ENCODE peak calls at places on chromosomes 2 and 18, in five cellular contexts. Q, Z, G, A and F are unnamed samples.

GRCh38 chr2:42881732-42882131 is 89.3 kb upstream of the HAAO start:
- DNase-seq in Q (no peak), Z (no peak), G (no peak), A (no peak), F (no peak)

GRCh38 chr2:29165362-29166236 is 50.4 kb downstream of the CLIP4 start:
- DNase-seq in Q (no peak), Z (no peak), G (no peak), A (no peak), F (no peak)

GRCh38 chr2:195575879-195576391 is 81.1 kb upstream of the SLC39A10 start:
- DNase-seq in Q (no peak), Z (no peak), G (no peak), A (no peak), F (no peak)

GRCh38 chr18:59950215-59950944 is 50.6 kb downstream of the PMAIP1 start:
- DNase-seq in Q (no peak), Z (no peak), G (no peak), A (no peak), F (no peak)

GRCh38 chr2:75450068-75450467 is 110.7 kb downstream of the EVA1A start:
- DNase-seq in Q (no peak), Z (no peak), G (no peak), A (no peak), F (no peak)

GRCh38 chr2:216701544-216701943 is 6.2 kb upstream of the IGFBP5 start:
- DNase-seq in Q (no peak), Z (no peak), G (no peak), A (no peak), F (no peak)

GRCh38 chr18:79571221-79572092 is 108.1 kb upstream of the CTDP1 start:
- DNase-seq in Q (peak; percentile 61), Z (peak; percentile 41), G (no peak), A (no peak), F (peak; percentile 6)

GRCh38 chr2:207051345-207051959 is 112.1 kb downstream of the CPO start:
- DNase-seq in Q (no peak), Z (no peak), G (no peak), A (no peak), F (no peak)

GRCh38 chr2:168521342-168521741 is 65.3 kb downstream of the CERS6 start:
- DNase-seq in Q (no peak), Z (no peak), G (no peak), A (no peak), F (no peak)

GRCh38 chr18:31232779-31233424 is 70.2 kb upstream of the DSC1 start:
- DNase-seq in Q (no peak), Z (no peak), G (no peak), A (no peak), F (no peak)

GRCh38 chr2:159872353-159872752 is 74.3 kb upstream of the CD302 start:
- DNase-seq in Q (no peak), Z (no peak), G (no peak), A (no peak), F (no peak)

GRCh38 chr18:41965856-41966255 is 10.8 kb downstream of the PIK3C3 start:
- DNase-seq in Q (no peak), Z (no peak), G (no peak), A (no peak), F (no peak)

GRCh38 chr2:180907731-180908130 is 72.7 kb upstream of the UBE2E3 start:
- DNase-seq in Q (no peak), Z (no peak), G (no peak), A (no peak), F (no peak)

GRCh38 chr2:220837226-220837625 is 734.9 kb downstream of the EPHA4 start:
- DNase-seq in Q (no peak), Z (no peak), G (no peak), A (no peak), F (no peak)

GRCh38 chr2:114762986-114763385 is 320.5 kb downstream of the DPP10 start:
- DNase-seq in Q (no peak), Z (no peak), G (no peak), A (no peak), F (no peak)

GRCh38 chr2:154193246-154193645 is 321.5 kb downstream of the GALNT13 start:
- DNase-seq in Q (no peak), Z (no peak), G (no peak), A (no peak), F (no peak)

GRCh38 chr2:233142355-233142897 is 82.3 kb downstream of the INPP5D start:
- DNase-seq in Q (no peak), Z (no peak), G (no peak), A (no peak), F (peak; percentile 30)

GRCh38 chr2:134718095-134718955 is 475 bp downstream of the TMEM163 start:
- DNase-seq in Q (peak; percentile 86), Z (no peak), G (no peak), A (no peak), F (peak; percentile 48)

GRCh38 chr2:64650722-64651338 is 2.9 kb downstream of the SERTAD2 start:
- DNase-seq in Q (no peak), Z (no peak), G (no peak), A (no peak), F (no peak)

GRCh38 chr2:169221745-169222369 is 140.5 kb downstream of the LRP2 start:
- DNase-seq in Q (no peak), Z (no peak), G (no peak), A (no peak), F (no peak)

GRCh38 chr2:235468978-235469694 is 24.7 kb upstream of the AGAP1 start:
- DNase-seq in Q (no peak), Z (peak; percentile 70), G (peak; percentile 46), A (no peak), F (no peak)

GRCh38 chr2:58553937-58554336 is 312.8 kb upstream of the FANCL start:
- DNase-seq in Q (no peak), Z (no peak), G (peak; percentile 35), A (no peak), F (no peak)

GRCh38 chr18:712401-713134 is at the start of gene ENOSF1:
- DNase-seq in Q (peak; percentile 98), Z (peak; percentile 88), G (peak; percentile 63), A (peak; percentile 54), F (peak; percentile 62)

GRCh38 chr2:162103443-162104009 is 29.5 kb upstream of the DPP4 start:
- DNase-seq in Q (no peak), Z (no peak), G (no peak), A (no peak), F (no peak)

GRCh38 chr2:64934530-64934929 is 54.7 kb upstream of the SLC1A4 start:
- DNase-seq in Q (no peak), Z (no peak), G (no peak), A (no peak), F (no peak)

GRCh38 chr18:56257215-56257614 is 381.2 kb downstream of the TXNL1 start:
- DNase-seq in Q (no peak), Z (no peak), G (no peak), A (no peak), F (no peak)

GRCh38 chr2:14424478-14425390 is 207.8 kb upstream of the LRATD1 start:
- DNase-seq in Q (no peak), Z (no peak), G (no peak), A (no peak), F (no peak)

GRCh38 chr2:86790828-86791561 is at the start of gene CD8A:
- DNase-seq in Q (peak; percentile 76), Z (no peak), G (no peak), A (no peak), F (peak; percentile 19)

GRCh38 chr2:31235504-31235902 is 1.6 kb downstream of the EHD3 start:
- DNase-seq in Q (no peak), Z (no peak), G (peak; percentile 31), A (no peak), F (no peak)

GRCh38 chr2:85326946-85327756 is 638 bp downstream of the TGOLN2 start:
- DNase-seq in Q (no peak), Z (peak; percentile 73), G (peak; percentile 42), A (no peak), F (peak; percentile 47)

GRCh38 chr2:74454654-74455511 is at the start of gene INO80B:
- DNase-seq in Q (no peak), Z (peak; percentile 97), G (peak; percentile 97), A (peak; percentile 85), F (peak; percentile 94)

GRCh38 chr2:146701183-146701582 is 1143.6 kb upstream of the ACVR2A start:
- DNase-seq in Q (no peak), Z (no peak), G (no peak), A (no peak), F (no peak)
- TF ChIP-seq CTCF in Q (no peak), Z (no peak), G (no peak), A (no peak), F (no peak)

GRCh38 chr18:5106730-5107129 is 90.3 kb downstream of the AKAIN1 start:
- DNase-seq in Q (no peak), Z (no peak), G (no peak), A (no peak), F (no peak)
- TF ChIP-seq CTCF in Q (no peak), Z (no peak), G (peak; percentile 28), A (no peak), F (no peak)

DNA sequence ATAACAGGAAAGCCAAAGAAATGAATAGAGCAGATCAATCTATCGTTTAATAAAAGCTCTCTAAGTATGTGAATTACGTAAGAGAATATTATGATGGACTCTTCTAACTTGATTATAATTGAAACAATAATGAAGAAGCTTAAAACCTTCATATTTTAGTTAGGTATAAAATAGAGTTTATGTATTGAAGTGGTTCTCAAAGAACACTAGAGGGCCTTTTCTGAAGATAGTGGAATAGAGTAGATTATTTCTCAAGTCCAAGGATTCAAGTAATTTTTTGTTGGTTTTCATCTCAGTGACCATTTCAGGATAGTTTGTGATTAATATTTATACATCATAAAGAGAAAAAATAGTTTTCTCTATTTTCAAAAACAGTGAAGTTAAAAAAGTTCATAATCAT is 97.7 kb downstream of the NBEAL1 start:
- DNase-seq in Q (no peak), Z (no peak), G (no peak), A (no peak), F (no peak)
- TF ChIP-seq CTCF in Q (no peak), Z (no peak), G (no peak), A (no peak), F (no peak)

DNA sequence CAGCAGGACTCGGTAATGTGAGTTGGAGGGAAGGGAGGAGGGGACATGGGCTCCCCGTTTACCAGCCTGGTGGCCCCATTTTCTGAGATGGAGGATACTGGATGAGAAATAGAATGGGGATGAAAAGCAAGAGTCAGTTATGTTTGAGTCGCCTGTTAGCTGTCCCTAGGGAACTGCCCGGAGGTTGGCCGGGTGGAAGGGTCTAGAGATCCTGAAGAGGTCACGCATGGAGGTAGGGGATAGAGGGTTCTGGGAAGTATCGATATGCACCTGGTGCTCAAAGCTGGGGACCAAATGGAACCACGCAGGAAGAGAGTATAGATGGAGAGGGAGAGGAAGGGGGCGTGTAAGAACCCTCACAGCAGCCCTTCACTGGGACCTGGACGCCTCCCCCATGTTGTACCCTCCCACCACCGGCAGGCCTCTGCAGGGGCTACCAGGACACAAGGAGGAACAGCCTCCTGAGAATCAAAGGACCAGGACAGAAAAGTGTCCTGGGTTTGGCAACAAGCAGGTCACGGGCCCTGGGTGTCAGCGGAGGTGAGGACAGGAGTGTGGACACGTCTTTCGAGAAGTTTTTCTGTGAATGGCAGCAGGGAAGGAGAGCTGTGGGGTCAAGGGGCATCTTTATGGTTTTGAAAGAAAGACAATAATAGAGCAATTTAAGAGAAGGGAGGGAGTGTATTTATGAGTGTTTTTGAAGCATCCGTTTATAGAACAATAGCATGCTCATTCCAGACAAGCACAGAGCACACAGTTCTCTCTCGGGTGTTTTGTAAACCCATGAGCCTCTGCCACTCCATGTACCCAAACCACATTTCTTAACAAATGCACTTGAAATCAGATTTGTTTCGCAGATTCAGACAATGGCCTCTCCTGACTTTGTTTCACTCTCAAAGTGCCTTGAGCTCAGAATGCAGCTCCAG is 132.2 kb downstream of the SMAD7 start:
- DNase-seq in Q (no peak), Z (peak; percentile 48), G (no peak), A (no peak), F (peak; percentile 9)
- TF ChIP-seq CTCF in Q (no peak), Z (no peak), G (no peak), A (no peak), F (no peak)

GRCh38 chr2:8515864-8516533 is 165.9 kb upstream of the ID2 start:
- DNase-seq in Q (no peak), Z (no peak), G (no peak), A (no peak), F (no peak)
- TF ChIP-seq CTCF in Q (no peak), Z (no peak), G (no peak), A (no peak), F (no peak)